ENCODE peak calls at places on chromosomes 6 and 20, in ten cellular contexts. Q, M, L, U, F, O, N, J, A and E are unnamed samples. For H3K27me3 and H3K4me1, the result is how much of the 10 kb centered on the place peaks cover.

GRCh38 chr6:82131441-82131840 is 116.1 kb downstream of the IBTK start:
- DNase-seq in N (no peak), A (no peak), F (no peak), M (no peak), J (no peak), O (no peak), L (no peak), U (no peak), Q (no peak), E (no peak)

GRCh38 chr20:20204326-20204725 is 152.0 kb downstream of the CFAP61 start:
- DNase-seq in J (no peak), N (no peak), M (no peak), L (no peak), U (no peak), O (no peak), Q (no peak), A (no peak), F (no peak), E (no peak)

GRCh38 chr6:144415014-144415413 is 129.9 kb downstream of the UTRN start:
- DNase-seq in O (no peak), F (peak), M (no peak), L (no peak), U (no peak), N (no peak), J (no peak), Q (no peak), A (peak), E (no peak)

GRCh38 chr20:49045440-49046086 is 549 bp upstream of the CSE1L start:
- DNase-seq in N (no peak), O (peak), A (peak), Q (peak), F (peak), U (peak), L (peak), J (no peak), M (peak), E (peak)

GRCh38 chr20:19463597-19463996 is 251.2 kb downstream of the SLC24A3 start:
- DNase-seq in A (no peak), F (no peak), M (no peak), O (peak), Q (no peak), J (no peak), N (no peak), U (no peak), L (no peak), E (no peak)

GRCh38 chr6:45929421-45930361 is 86.0 kb downstream of the CLIC5 start:
- DNase-seq in L (no peak), A (no peak), M (no peak), N (no peak), U (no peak), Q (no peak), O (no peak), F (no peak), J (no peak), E (no peak)

GRCh38 chr20:58976095-58976730 is 4.8 kb upstream of the NELFCD start:
- DNase-seq in F (no peak), O (no peak), U (peak), M (no peak), N (no peak), L (no peak), Q (no peak), A (no peak), J (no peak), E (no peak)

GRCh38 chr6:119273799-119274595 is 75.6 kb downstream of the MAN1A1 start:
- DNase-seq in L (no peak), F (peak), O (no peak), Q (no peak), U (no peak), N (no peak), M (no peak), J (no peak), A (no peak), E (no peak)

GRCh38 chr6:39366875-39367618 is 44.5 kb upstream of the KCNK16 start:
- DNase-seq in N (no peak), A (no peak), F (peak), U (no peak), Q (no peak), J (no peak), M (no peak), O (no peak), L (no peak), E (no peak)

GRCh38 chr20:34907616-34908469 is 31.4 kb downstream of the ACSS2 start:
- DNase-seq in O (no peak), U (peak), F (peak), J (no peak), Q (no peak), L (no peak), N (peak), A (peak), M (no peak), E (peak)

GRCh38 chr6:111761783-111762312 is 111.4 kb downstream of the FYN start:
- DNase-seq in A (no peak), J (no peak), L (peak), O (no peak), Q (peak), M (no peak), F (no peak), N (no peak), U (no peak), E (no peak)

GRCh38 chr6:131755597-131755996 is 44.8 kb upstream of the CTAGE9 start:
- DNase-seq in A (no peak), Q (no peak), N (no peak), J (no peak), F (peak), M (no peak), U (no peak), O (no peak), L (no peak), E (no peak)

GRCh38 chr6:16519265-16520242 is 241.7 kb downstream of the ATXN1 start:
- DNase-seq in A (no peak), L (no peak), Q (no peak), F (no peak), J (no peak), U (no peak), N (no peak), O (peak), M (no peak), E (no peak)

GRCh38 chr20:45128066-45128465 is 3.8 kb upstream of the WFDC12 start:
- DNase-seq in J (no peak), L (no peak), O (peak), F (peak), M (no peak), Q (no peak), N (no peak), A (peak), U (no peak), E (no peak)

GRCh38 chr20:1860446-1860845 is 34.8 kb upstream of the SIRPA start:
- DNase-seq in Q (no peak), M (no peak), A (no peak), O (no peak), F (peak), J (no peak), L (no peak), U (no peak), N (no peak), E (no peak)

GRCh38 chr6:32244270-32244669 is 20.4 kb upstream of the NOTCH4 start:
- DNase-seq in O (no peak), Q (no peak), J (no peak), L (no peak), M (no peak), F (peak), U (no peak), A (no peak), N (no peak), E (no peak)

GRCh38 chr6:30219244-30219643 is 6.0 kb upstream of the TRIM26 start:
- DNase-seq in A (peak), J (peak), F (peak), L (no peak), M (no peak), O (peak), N (peak), Q (no peak), U (no peak), E (peak)

GRCh38 chr20:13205402-13205801 is 15.7 kb upstream of the ISM1 start:
- DNase-seq in J (no peak), A (no peak), L (no peak), Q (no peak), M (no peak), N (no peak), U (no peak), F (no peak), O (no peak), E (no peak)

GRCh38 chr6:146543940-146544661 is 468 bp downstream of the RAB32 start:
- DNase-seq in F (peak), L (no peak), O (peak), Q (no peak), J (no peak), U (peak), M (peak), A (no peak), N (no peak), E (peak)

GRCh38 chr20:21052241-21052640 is 53.9 kb downstream of the LINC00237 start:
- DNase-seq in J (no peak), U (no peak), O (no peak), F (no peak), Q (no peak), M (no peak), N (no peak), L (no peak), A (no peak), E (no peak)

GRCh38 chr6:167341038-167341613 is 16.2 kb downstream of the TTLL2 start:
- DNase-seq in U (no peak), F (no peak), N (no peak), A (no peak), Q (no peak), J (no peak), L (no peak), O (no peak), M (no peak), E (no peak)

GRCh38 chr20:23165307-23165750 is 79.2 kb upstream of the CD93 start:
- DNase-seq in F (no peak), A (no peak), O (peak), U (no peak), N (no peak), M (peak), Q (no peak), L (no peak), J (no peak), E (peak)

GRCh38 chr6:74128536-74128935 is 432.5 kb downstream of the CD109 start:
- DNase-seq in Q (no peak), O (no peak), J (no peak), A (no peak), L (no peak), M (no peak), U (no peak), F (peak), N (no peak), E (no peak)

GRCh38 chr6:26086214-26086613 is 1.0 kb upstream of the HFE start:
- DNase-seq in Q (no peak), M (no peak), A (no peak), N (peak), U (no peak), L (peak), F (no peak), O (no peak), J (no peak), E (no peak)

GRCh38 chr6:7723554-7723953 is 2.3 kb upstream of the BMP6 start:
- DNase-seq in L (no peak), O (no peak), M (no peak), Q (no peak), A (no peak), N (no peak), F (no peak), U (no peak), J (no peak), E (no peak)

GRCh38 chr20:6504826-6505225 is 262.7 kb upstream of the BMP2 start:
- DNase-seq in J (no peak), U (no peak), A (no peak), M (no peak), O (no peak), L (no peak), N (no peak), F (peak), Q (no peak), E (no peak)

GRCh38 chr6:73207221-73207837 is 18.0 kb downstream of the KHDC1L start:
- DNase-seq in O (no peak), N (no peak), M (no peak), A (no peak), U (no peak), J (no peak), F (no peak), Q (no peak), L (no peak), E (no peak)

GRCh38 chr6:63634630-63635029 is 972 bp upstream of the PHF3 start:
- DNase-seq in N (no peak), L (no peak), O (peak), M (no peak), Q (no peak), A (no peak), U (no peak), F (no peak), J (no peak), E (no peak)

GRCh38 chr20:4040283-4041179 is 25.2 kb upstream of the RNF24 start:
- DNase-seq in U (no peak), M (peak), O (no peak), F (no peak), L (no peak), Q (no peak), J (no peak), N (no peak), A (no peak), E (peak)

GRCh38 chr20:46200582-46201570 is 82.8 kb downstream of the CD40 start:
- DNase-seq in F (no peak), J (no peak), A (no peak), Q (no peak), O (peak), U (no peak), L (no peak), M (no peak), N (no peak), E (no peak)

GRCh38 chr20:8627386-8628030 is 441.4 kb upstream of the PLCB4 start:
- DNase-seq in M (no peak), O (no peak), F (no peak), A (no peak), J (no peak), L (no peak), U (no peak), Q (no peak), N (no peak), E (no peak)

GRCh38 chr6:12637960-12638641 is 78.5 kb upstream of the PHACTR1 start:
- DNase-seq in M (peak), U (no peak), O (peak), L (no peak), Q (no peak), F (peak), A (peak), J (peak), N (peak), E (peak)

GRCh38 chr20:13212750-13213149 is 8.3 kb upstream of the ISM1 start:
- DNase-seq in M (no peak), A (no peak), O (no peak), F (peak), N (no peak), Q (no peak), J (no peak), L (no peak), U (no peak), E (no peak)

GRCh38 chr6:865846-866245 is 172.9 kb upstream of the EXOC2 start:
- DNase-seq in U (no peak), J (no peak), N (no peak), L (no peak), F (no peak), Q (no peak), O (no peak), A (no peak), M (no peak), E (no peak)

GRCh38 chr6:159169193-159169555 is at the start of gene FNDC1:
- DNase-seq in M (peak), O (peak), L (peak), F (peak), N (peak), J (no peak), A (peak), U (no peak), Q (no peak), E (no peak)
- H3K27me3 ChIP-seq in M (half or more), O (half or more), L (under half), F (under half), N (under half), J (under half), A (half or more), U (under half), Q (under half), E (half or more)

DNA sequence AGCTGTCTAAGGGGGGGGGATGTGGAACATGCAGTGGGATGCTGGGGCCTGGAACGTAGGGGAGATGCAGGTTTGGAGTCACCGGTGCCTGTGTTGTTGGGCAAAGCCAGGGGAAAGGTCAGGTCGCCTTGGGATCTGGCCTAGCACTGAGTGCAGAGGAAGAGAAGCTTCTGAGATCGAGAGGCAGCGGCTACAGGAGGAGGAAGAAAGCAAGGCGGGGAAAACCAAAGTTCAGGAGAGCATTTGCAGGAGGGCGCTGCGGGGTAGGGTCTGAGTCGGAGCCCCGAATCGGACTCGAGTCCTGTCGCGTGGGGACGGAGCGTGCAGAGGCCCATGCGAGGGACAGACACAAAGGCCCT is 1.0 kb upstream of the PLCG1 start:
- DNase-seq in U (no peak), J (no peak), Q (no peak), F (no peak), L (peak), O (peak), N (peak), M (no peak), A (no peak), E (no peak)
- H3K4me1 ChIP-seq in U (under half), J (half or more), Q (half or more), F (under half), L (half or more), O (under half), N (under half), M (under half), A (under half), E (under half)

DNA sequence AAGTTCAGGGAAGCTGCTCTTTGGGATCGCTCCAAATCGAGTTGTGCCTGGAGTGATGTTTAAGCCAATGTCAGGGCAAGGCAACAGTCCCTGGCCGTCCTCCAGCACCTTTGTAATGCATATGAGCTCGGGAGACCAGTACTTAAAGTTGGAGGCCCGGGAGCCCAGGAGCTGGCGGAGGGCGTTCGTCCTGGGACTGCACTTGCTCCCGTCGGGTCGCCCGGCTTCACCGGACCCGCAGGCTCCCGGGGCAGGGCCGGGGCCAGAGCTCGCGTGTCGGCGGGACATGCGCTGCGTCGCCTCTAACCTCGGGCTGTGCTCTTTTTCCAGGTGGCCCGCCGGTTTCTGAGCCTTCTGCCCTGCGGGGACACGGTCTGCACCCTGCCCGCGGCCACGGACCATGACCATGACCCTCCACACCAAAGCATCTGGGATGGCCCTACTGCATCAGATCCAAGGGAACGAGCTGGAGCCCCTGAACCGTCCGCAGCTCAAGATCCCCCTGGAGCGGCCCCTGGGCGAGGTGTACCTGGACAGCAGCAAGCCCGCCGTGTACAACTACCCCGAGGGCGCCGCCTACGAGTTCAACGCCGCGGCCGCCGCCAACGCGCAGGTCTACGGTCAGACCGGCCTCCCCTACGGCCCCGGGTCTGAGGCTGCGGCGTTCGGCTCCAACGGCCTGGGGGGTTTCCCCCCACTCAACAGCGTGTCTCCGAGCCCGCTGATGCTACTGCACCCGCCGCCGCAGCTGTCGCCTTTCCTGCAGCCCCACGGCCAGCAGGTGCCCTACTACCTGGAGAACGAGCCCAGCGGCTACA is at the start of gene ESR1:
- DNase-seq in M (peak), L (no peak), O (peak), Q (peak), A (peak), F (peak), N (peak), U (no peak), J (no peak), E (peak)
- H3K27me3 ChIP-seq in M (under half), L (under half), O (half or more), Q (under half), A (under half), F (half or more), N (under half), U (under half), J (under half), E (under half)

DNA sequence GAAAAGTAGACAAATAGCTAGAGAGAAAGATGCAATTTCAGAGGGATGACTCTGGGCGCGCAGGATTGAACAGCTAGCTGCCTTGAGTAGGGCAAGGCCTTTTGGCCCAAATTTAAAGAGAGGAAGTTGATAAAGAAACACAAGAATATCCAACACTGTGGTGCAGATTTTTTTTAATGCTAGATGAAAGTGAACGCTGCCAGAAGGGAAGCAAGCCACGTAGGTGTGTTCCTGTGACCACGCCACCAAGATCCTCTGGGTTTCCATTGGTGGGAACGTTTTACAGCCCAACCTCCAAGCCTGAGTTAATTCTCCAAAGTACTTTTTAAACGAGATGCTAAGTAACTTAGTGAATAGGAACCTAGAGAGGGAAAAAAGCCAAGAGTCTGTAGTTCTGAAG is 8.0 kb downstream of the LY86 start:
- DNase-seq in A (no peak), F (no peak), L (no peak), N (peak), M (no peak), U (no peak), O (no peak), Q (no peak), J (no peak), E (no peak)
- H3K4me1 ChIP-seq in A (under half), F (under half), L (under half), N (under half), M (under half), U (under half), O (under half), Q (half or more), J (under half), E (under half)

DNA sequence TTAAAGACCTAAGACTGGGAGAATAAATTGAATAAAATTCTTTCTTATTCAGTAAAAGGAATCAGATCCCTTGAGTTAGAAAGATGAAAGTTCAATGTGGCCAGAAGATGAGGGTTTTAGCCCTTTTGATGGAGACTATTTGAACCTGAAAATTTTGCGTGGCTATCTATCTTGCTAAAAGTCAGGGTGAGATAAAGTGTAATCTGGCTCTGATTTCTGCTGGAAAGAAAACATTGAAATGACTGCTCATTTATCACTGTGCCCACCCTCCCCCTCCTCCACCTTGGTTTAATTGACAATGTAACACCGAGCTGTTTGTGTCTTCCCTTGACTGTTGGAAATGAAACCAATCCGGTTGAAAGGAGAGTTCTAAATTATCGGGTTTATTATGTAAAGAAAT is 32.9 kb upstream of the TCF21 start:
- DNase-seq in L (no peak), M (no peak), N (no peak), J (no peak), Q (no peak), F (no peak), A (no peak), O (peak), U (no peak), E (no peak)
- H3K27me3 ChIP-seq in L (under half), M (under half), N (under half), J (under half), Q (under half), F (under half), A (under half), O (half or more), U (under half), E (under half)

GRCh38 chr6:85459224-85459901 is 9.5 kb downstream of the NT5E start:
- DNase-seq in O (no peak), F (peak), L (no peak), A (no peak), Q (no peak), J (no peak), U (no peak), M (no peak), N (no peak), E (no peak)
- H3K4me1 ChIP-seq in O (under half), F (half or more), L (under half), A (half or more), Q (half or more), J (under half), U (under half), M (under half), N (under half), E (half or more)